ENCODE peak calls at places on chromosomes 16 and 17, in four cellular contexts. One of them, this sample, is unnamed.

GRCh38 chr16:29825145-29826044 is 5.1 kb downstream of the MVP start:
- DNase-seq in H1: no peak
- DNase-seq in IMR-90: peak
- DNase-seq in mesendoderm: peak
- DNase-seq in this sample: no peak

GRCh38 chr17:3474212-3474611 is 1.6 kb upstream of the ASPA start:
- DNase-seq in mesendoderm: no peak
- DNase-seq in H1: no peak
- DNase-seq in IMR-90: no peak
- DNase-seq in this sample: no peak

GRCh38 chr17:2094891-2095535 is 40.1 kb downstream of the HIC1 start:
- DNase-seq in IMR-90: peak
- DNase-seq in H1: no peak
- DNase-seq in mesendoderm: peak
- DNase-seq in this sample: peak

GRCh38 chr16:58462997-58463891 is 36.7 kb upstream of the NDRG4 start:
- DNase-seq in mesendoderm: no peak
- DNase-seq in H1: peak
- DNase-seq in IMR-90: no peak
- DNase-seq in this sample: peak

GRCh38 chr16:59168715-59169114 is 434.6 kb upstream of the GOT2 start:
- DNase-seq in H1: no peak
- DNase-seq in mesendoderm: no peak
- DNase-seq in IMR-90: no peak
- DNase-seq in this sample: no peak

GRCh38 chr17:70276931-70277330 is 107.6 kb downstream of the KCNJ2 start:
- DNase-seq in mesendoderm: no peak
- DNase-seq in H1: no peak
- DNase-seq in IMR-90: peak
- DNase-seq in this sample: no peak

GRCh38 chr17:27751166-27751565 is 49.2 kb downstream of the NOS2 start:
- DNase-seq in H1: peak
- DNase-seq in mesendoderm: no peak
- DNase-seq in IMR-90: no peak
- DNase-seq in this sample: peak

GRCh38 chr16:57964157-57964700 is 6.7 kb downstream of the CNGB1 start:
- DNase-seq in IMR-90: no peak
- DNase-seq in H1: no peak
- DNase-seq in mesendoderm: no peak
- DNase-seq in this sample: no peak

GRCh38 chr17:81025756-81026155 is 9.2 kb upstream of the BAIAP2 start:
- DNase-seq in H1: no peak
- DNase-seq in mesendoderm: no peak
- DNase-seq in IMR-90: no peak
- DNase-seq in this sample: no peak

GRCh38 chr17:83078378-83079339 is 750 bp upstream of the METRNL start:
- DNase-seq in mesendoderm: no peak
- DNase-seq in H1: no peak
- DNase-seq in IMR-90: no peak
- DNase-seq in this sample: no peak

GRCh38 chr16:77335652-77336234 is 99.1 kb downstream of the ADAMTS18 start:
- DNase-seq in IMR-90: no peak
- DNase-seq in H1: peak
- DNase-seq in mesendoderm: peak
- DNase-seq in this sample: peak

GRCh38 chr16:62298567-62298966 is 262.3 kb upstream of the CDH8 start:
- DNase-seq in H1: no peak
- DNase-seq in IMR-90: no peak
- DNase-seq in mesendoderm: no peak
- DNase-seq in this sample: peak

GRCh38 chr17:74190154-74190553 is 13.3 kb upstream of the RPL38 start:
- DNase-seq in mesendoderm: peak
- DNase-seq in IMR-90: peak
- DNase-seq in H1: no peak
- DNase-seq in this sample: no peak

GRCh38 chr16:15958703-15959348 is 9.4 kb downstream of the ABCC1 start:
- DNase-seq in H1: no peak
- DNase-seq in IMR-90: no peak
- DNase-seq in mesendoderm: peak
- DNase-seq in this sample: no peak

GRCh38 chr16:80341242-80341641 is 199.6 kb upstream of the DYNLRB2 start:
- DNase-seq in IMR-90: no peak
- DNase-seq in mesendoderm: peak
- DNase-seq in H1: peak
- DNase-seq in this sample: peak

GRCh38 chr16:66357523-66357928 is 9.0 kb upstream of the CDH5 start:
- DNase-seq in IMR-90: peak
- DNase-seq in mesendoderm: peak
- DNase-seq in H1: no peak
- DNase-seq in this sample: peak

GRCh38 chr17:19883537-19884215 is 15.9 kb upstream of the ULK2 start:
- DNase-seq in H1: no peak
- DNase-seq in IMR-90: peak
- DNase-seq in mesendoderm: no peak
- DNase-seq in this sample: no peak

GRCh38 chr17:4708436-4708835 is 2.0 kb upstream of the ARRB2 start:
- DNase-seq in IMR-90: no peak
- DNase-seq in mesendoderm: peak
- DNase-seq in H1: peak
- DNase-seq in this sample: peak

DNA sequence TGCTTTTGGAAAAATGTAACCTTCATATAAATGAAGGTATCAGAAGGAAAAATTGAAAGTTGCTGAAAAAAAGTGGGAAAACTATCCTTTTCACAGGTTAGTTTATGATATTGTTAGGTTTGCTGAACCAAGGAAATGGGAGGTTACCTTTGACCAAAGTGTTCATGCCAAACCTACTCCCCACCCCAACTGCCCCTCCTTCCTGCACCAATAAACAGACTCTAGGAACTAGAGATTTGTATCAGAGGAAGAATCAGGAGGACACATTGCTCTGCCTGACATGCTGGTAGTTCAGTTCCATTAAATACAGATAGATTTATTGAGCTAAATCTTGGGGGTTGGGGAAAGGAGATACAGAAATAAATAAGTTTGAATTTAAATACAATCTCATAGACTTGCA is 18.2 kb downstream of the MYH8 start:
- DNase-seq in IMR-90: no peak
- DNase-seq in mesendoderm: no peak
- DNase-seq in H1: no peak
- DNase-seq in this sample: no peak
- H4K5ac ChIP-seq in IMR-90: no peak
- H4K5ac ChIP-seq in mesendoderm: no peak
- H4K5ac ChIP-seq in H1: no peak
- H4K5ac ChIP-seq in this sample: no peak

GRCh38 chr17:50955160-50955559 is 89.0 kb upstream of the TOB1 start:
- DNase-seq in H1: no peak
- DNase-seq in mesendoderm: no peak
- DNase-seq in IMR-90: no peak
- DNase-seq in this sample: peak

GRCh38 chr17:50953518-50953830 is 87.3 kb upstream of the TOB1 start:
- DNase-seq in IMR-90: no peak
- DNase-seq in mesendoderm: no peak
- DNase-seq in H1: no peak
- DNase-seq in this sample: no peak

GRCh38 chr17:50953831-50954601 is 87.9 kb upstream of the TOB1 start:
- DNase-seq in H1: no peak
- DNase-seq in IMR-90: peak
- DNase-seq in mesendoderm: peak
- DNase-seq in this sample: peak

GRCh38 chr17:50954641-50955121 is 88.5 kb upstream of the TOB1 start:
- DNase-seq in IMR-90: no peak
- DNase-seq in H1: no peak
- DNase-seq in mesendoderm: no peak
- DNase-seq in this sample: no peak

DNA sequence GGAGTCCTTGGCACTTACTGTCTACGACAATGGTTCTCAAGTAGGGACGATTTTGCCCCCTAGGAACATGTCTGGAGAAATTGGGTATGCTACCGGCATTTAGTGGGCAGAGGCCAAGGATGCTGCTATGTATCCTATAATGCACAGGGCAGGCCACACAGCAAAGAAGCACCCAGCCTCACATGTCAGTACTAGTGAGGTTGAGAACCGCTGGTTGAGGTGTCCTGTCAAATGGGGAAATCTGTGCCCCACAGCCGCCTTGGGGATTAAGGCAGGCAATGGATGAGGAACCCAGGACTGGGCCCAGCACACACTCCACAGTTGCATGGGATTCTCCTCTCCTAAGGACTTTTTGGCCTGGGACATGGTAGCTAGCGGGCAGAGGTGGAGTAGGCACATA is 86.7 kb upstream of the TOB1 start:
- DNase-seq in IMR-90: no peak
- DNase-seq in mesendoderm: no peak
- DNase-seq in H1: peak
- DNase-seq in this sample: no peak
- H3K18ac ChIP-seq in IMR-90: no peak
- H3K18ac ChIP-seq in mesendoderm: no peak
- H3K18ac ChIP-seq in H1: no peak
- H3K18ac ChIP-seq in this sample: no peak

GRCh38 chr16:86864586-86864985 is 286.2 kb downstream of the FOXL1 start:
- DNase-seq in mesendoderm: no peak
- DNase-seq in IMR-90: no peak
- DNase-seq in H1: no peak
- DNase-seq in this sample: no peak

GRCh38 chr16:86865866-86866675 is 287.7 kb downstream of the FOXL1 start:
- DNase-seq in IMR-90: peak
- DNase-seq in mesendoderm: no peak
- DNase-seq in H1: no peak
- DNase-seq in this sample: no peak

GRCh38 chr16:86863609-86864008 is 285.3 kb downstream of the FOXL1 start:
- DNase-seq in mesendoderm: no peak
- DNase-seq in IMR-90: no peak
- DNase-seq in H1: no peak
- DNase-seq in this sample: no peak

GRCh38 chr16:86858501-86858900 is 280.2 kb downstream of the FOXL1 start:
- DNase-seq in H1: no peak
- DNase-seq in IMR-90: no peak
- DNase-seq in mesendoderm: no peak
- DNase-seq in this sample: no peak

DNA sequence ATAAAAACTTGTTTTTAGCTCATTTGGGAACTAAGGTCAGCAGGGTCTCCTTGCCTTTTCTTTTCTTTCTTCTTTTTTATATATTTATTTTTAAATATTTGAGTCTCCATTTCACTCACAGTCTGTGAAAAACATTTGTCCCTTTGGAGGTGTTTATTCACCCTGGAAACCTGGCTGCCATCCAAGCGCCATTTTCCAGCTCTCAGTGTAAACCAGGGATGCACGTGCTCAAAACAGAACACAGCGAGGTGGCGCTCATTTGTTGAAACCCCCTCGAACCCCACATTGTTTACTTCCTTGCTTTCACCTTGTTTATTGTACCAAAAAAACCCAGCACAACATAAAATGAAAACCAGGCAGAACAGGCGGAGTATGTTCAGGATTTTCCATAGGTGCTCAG is 284.2 kb downstream of the FOXL1 start:
- DNase-seq in IMR-90: peak
- DNase-seq in H1: no peak
- DNase-seq in mesendoderm: no peak
- DNase-seq in this sample: no peak
- H4K5ac ChIP-seq in IMR-90: no peak
- H4K5ac ChIP-seq in H1: no peak
- H4K5ac ChIP-seq in mesendoderm: no peak
- H4K5ac ChIP-seq in this sample: no peak

GRCh38 chr17:57197672-57198071 is 58.7 kb upstream of the MSI2 start:
- DNase-seq in H1: no peak
- DNase-seq in IMR-90: no peak
- DNase-seq in mesendoderm: no peak
- DNase-seq in this sample: no peak

GRCh38 chr17:57201481-57201880 is 54.8 kb upstream of the MSI2 start:
- DNase-seq in mesendoderm: no peak
- DNase-seq in H1: no peak
- DNase-seq in IMR-90: no peak
- DNase-seq in this sample: no peak

GRCh38 chr17:57206928-57207327 is 49.4 kb upstream of the MSI2 start:
- DNase-seq in H1: no peak
- DNase-seq in IMR-90: no peak
- DNase-seq in mesendoderm: no peak
- DNase-seq in this sample: no peak

GRCh38 chr17:57207396-57207795 is 48.9 kb upstream of the MSI2 start:
- DNase-seq in IMR-90: no peak
- DNase-seq in mesendoderm: no peak
- DNase-seq in H1: no peak
- DNase-seq in this sample: no peak

GRCh38 chr17:57203076-57203475 is 53.2 kb upstream of the MSI2 start:
- DNase-seq in H1: peak
- DNase-seq in IMR-90: no peak
- DNase-seq in mesendoderm: no peak
- DNase-seq in this sample: no peak
- H3K18ac ChIP-seq in H1: no peak
- H3K18ac ChIP-seq in IMR-90: no peak
- H3K18ac ChIP-seq in mesendoderm: no peak
- H3K18ac ChIP-seq in this sample: no peak

GRCh38 chr17:9189870-9190269 is 168.6 kb downstream of the NTN1 start:
- DNase-seq in IMR-90: no peak
- DNase-seq in mesendoderm: no peak
- DNase-seq in H1: no peak
- DNase-seq in this sample: no peak
- H4K5ac ChIP-seq in IMR-90: no peak
- H4K5ac ChIP-seq in mesendoderm: no peak
- H4K5ac ChIP-seq in H1: no peak
- H4K5ac ChIP-seq in this sample: no peak

GRCh38 chr16:86241681-86242080 is 268.6 kb upstream of the FOXF1 start:
- DNase-seq in H1: peak
- DNase-seq in mesendoderm: peak
- DNase-seq in IMR-90: no peak
- DNase-seq in this sample: no peak
- H3K18ac ChIP-seq in H1: no peak
- H3K18ac ChIP-seq in mesendoderm: no peak
- H3K18ac ChIP-seq in IMR-90: peak
- H3K18ac ChIP-seq in this sample: no peak

GRCh38 chr16:79051313-79051712 is 549.2 kb downstream of the MAF start:
- DNase-seq in mesendoderm: no peak
- DNase-seq in H1: no peak
- DNase-seq in IMR-90: no peak
- DNase-seq in this sample: no peak
- H4K5ac ChIP-seq in mesendoderm: no peak
- H4K5ac ChIP-seq in H1: no peak
- H4K5ac ChIP-seq in IMR-90: no peak
- H4K5ac ChIP-seq in this sample: no peak

GRCh38 chr16:2473425-2473926 is 1.5 kb upstream of the TBC1D24 start:
- DNase-seq in IMR-90: no peak
- DNase-seq in H1: peak
- DNase-seq in mesendoderm: no peak
- DNase-seq in this sample: peak

GRCh38 chr16:2471016-2471652 is at the start of gene NTN3:
- DNase-seq in IMR-90: no peak
- DNase-seq in mesendoderm: peak
- DNase-seq in H1: peak
- DNase-seq in this sample: peak

GRCh38 chr16:2471653-2472487 is 773 bp downstream of the NTN3 start:
- DNase-seq in H1: peak
- DNase-seq in IMR-90: no peak
- DNase-seq in mesendoderm: no peak
- DNase-seq in this sample: no peak

GRCh38 chr16:2472885-2473284 is 1.8 kb downstream of the NTN3 start:
- DNase-seq in H1: no peak
- DNase-seq in mesendoderm: no peak
- DNase-seq in IMR-90: no peak
- DNase-seq in this sample: no peak

GRCh38 chr16:2472488-2472864 is 1.4 kb downstream of the NTN3 start:
- DNase-seq in H1: peak
- DNase-seq in mesendoderm: no peak
- DNase-seq in IMR-90: no peak
- DNase-seq in this sample: no peak
- H3K18ac ChIP-seq in H1: no peak
- H3K18ac ChIP-seq in mesendoderm: no peak
- H3K18ac ChIP-seq in IMR-90: no peak
- H3K18ac ChIP-seq in this sample: no peak

This sample was measured in H9.